ENCODE peak calls at places on chromosomes 1 and 21, in five cellular contexts. K is head of caudate nucleus; M is ovary; L is fibroblast of lung; E is stimulated activated CD4-positive, alpha-beta T cell treated with anti-CD3 and anti-CD28 coated beads, Interleukin-1b, Interleukin-23, amount 100 ng/mL, for 4 hours. J is an unnamed sample.
A peak's percentile ranks its signal among the peaks of the same experiment; 100 is the strongest.

GRCh38 chr1:11245904-11246726 is 16.2 kb downstream of the MTOR start:
- DNase-seq in K (no peak), M (no peak), L (no peak), E (no peak), J (no peak)

GRCh38 chr1:110338200-110339039 is 757 bp upstream of the RBM15 start:
- DNase-seq in K (peak; percentile 95), M (peak; percentile 94), L (peak; percentile 100), E (peak; percentile 92), J (peak; percentile 97)

GRCh38 chr1:164771568-164772350 is 212.8 kb downstream of the PBX1 start:
- DNase-seq in K (no peak), M (no peak), L (peak; percentile 88), E (no peak), J (no peak)

GRCh38 chr1:29641921-29642320 is 405.6 kb downstream of the PTPRU start:
- DNase-seq in K (no peak), M (no peak), L (no peak), E (no peak), J (no peak)

GRCh38 chr1:46202975-46203737 is at the start of gene LURAP1:
- DNase-seq in K (peak; percentile 86), M (peak; percentile 75), L (peak; percentile 87), E (peak; percentile 19), J (peak; percentile 76)

GRCh38 chr1:93129507-93130099 is 50.5 kb downstream of the MTF2 start:
- DNase-seq in K (no peak), M (no peak), L (no peak), E (no peak), J (no peak)

GRCh38 chr1:12472798-12473551 is 145.0 kb downstream of the DHRS3 start:
- DNase-seq in K (no peak), M (no peak), L (peak; percentile 47), E (peak; percentile 64), J (no peak)

GRCh38 chr1:66253330-66253921 is 280.5 kb upstream of the SGIP1 start:
- DNase-seq in K (no peak), M (no peak), L (peak; percentile 64), E (no peak), J (peak; percentile 23)

GRCh38 chr1:57124768-57125446 is 159.1 kb upstream of the C8B start:
- DNase-seq in K (no peak), M (no peak), L (peak; percentile 71), E (no peak), J (no peak)

GRCh38 chr1:27979151-27979858 is 19.5 kb downstream of the XKR8 start:
- DNase-seq in K (no peak), M (no peak), L (peak; percentile 70), E (no peak), J (no peak)

GRCh38 chr1:65881070-65881594 is 88.4 kb downstream of the PDE4B start:
- DNase-seq in K (no peak), M (no peak), L (peak; percentile 63), E (no peak), J (no peak)

GRCh38 chr21:32481875-32482408 is 69.4 kb downstream of the EVA1C start:
- DNase-seq in K (no peak), M (peak; percentile 25), L (no peak), E (no peak), J (no peak)

GRCh38 chr1:55712148-55712547 is 497.0 kb upstream of the USP24 start:
- DNase-seq in K (no peak), M (no peak), L (peak; percentile 91), E (no peak), J (no peak)

GRCh38 chr21:24941316-24942185 is 665.7 kb downstream of the MRPL39 start:
- DNase-seq in K (no peak), M (peak; percentile 29), L (peak; percentile 58), E (no peak), J (no peak)

GRCh38 chr1:155858805-155859233 is 548 bp upstream of the SYT11 start:
- DNase-seq in K (no peak), M (peak; percentile 52), L (no peak), E (no peak), J (peak; percentile 33)

GRCh38 chr1:181296180-181296579 is 187.1 kb upstream of the CACNA1E start:
- DNase-seq in K (no peak), M (no peak), L (no peak), E (no peak), J (no peak)

J was measured in heart left ventricle.